ENCODE peak calls at places on chromosome 18, in seven cellular contexts. T, Q, O, F, V, U and I are unnamed samples.

GRCh38 chr18:5630057-5630765 is 86.4 kb upstream of the EPB41L3 start:
- DNase-seq in T (peak; percentile 31), Q (peak; percentile 57), O (no peak), F (peak; percentile 85), V (peak; percentile 88), U (peak; percentile 51), I (peak; percentile 82)

GRCh38 chr18:36274296-36274695 is 23.2 kb upstream of the FHOD3 start:
- DNase-seq in T (no peak), Q (no peak), O (no peak), F (no peak), V (no peak), U (no peak), I (no peak)

GRCh38 chr18:38644875-38645641 is 1079.5 kb upstream of the CELF4 start:
- DNase-seq in T (no peak), Q (no peak), O (no peak), F (no peak), V (no peak), U (no peak), I (no peak)

GRCh38 chr18:75111673-75112485 is 97.1 kb downstream of the PTGR3 start:
- DNase-seq in T (no peak), Q (no peak), O (no peak), F (no peak), V (no peak), U (no peak), I (no peak)

GRCh38 chr18:46596119-46596518 is 60.9 kb downstream of the LOXHD1 start:
- DNase-seq in T (no peak), Q (no peak), O (no peak), F (no peak), V (no peak), U (no peak), I (no peak)

GRCh38 chr18:67669993-67670671 is 153.6 kb upstream of the DSEL start:
- DNase-seq in T (no peak), Q (no peak), O (no peak), F (no peak), V (no peak), U (no peak), I (no peak)

GRCh38 chr18:76457475-76457874 is 37.6 kb downstream of the ZNF516 start:
- DNase-seq in T (no peak), Q (no peak), O (no peak), F (peak; percentile 41), V (no peak), U (no peak), I (peak; percentile 36)

GRCh38 chr18:79200546-79201268 is 131.5 kb downstream of the ATP9B start:
- DNase-seq in T (no peak), Q (peak; percentile 39), O (no peak), F (peak; percentile 82), V (peak; percentile 23), U (no peak), I (no peak)

GRCh38 chr18:4391859-4392258 is 63.2 kb downstream of the DLGAP1 start:
- DNase-seq in T (no peak), Q (no peak), O (no peak), F (no peak), V (no peak), U (no peak), I (no peak)

GRCh38 chr18:6054443-6054842 is 159.1 kb upstream of the TMEM200C start:
- DNase-seq in T (no peak), Q (no peak), O (no peak), F (no peak), V (no peak), U (no peak), I (no peak)

GRCh38 chr18:51724790-51725721 is 527.6 kb upstream of the MEX3C start:
- DNase-seq in T (no peak), Q (no peak), O (no peak), F (no peak), V (no peak), U (no peak), I (no peak)

GRCh38 chr18:34075963-34076860 is 148.5 kb downstream of the NOL4 start:
- DNase-seq in T (no peak), Q (no peak), O (no peak), F (no peak), V (no peak), U (no peak), I (no peak)

GRCh38 chr18:60684843-60685513 is 312.4 kb upstream of the MC4R start:
- DNase-seq in T (no peak), Q (no peak), O (no peak), F (no peak), V (no peak), U (no peak), I (no peak)

GRCh38 chr18:27211569-27211968 is 26.5 kb upstream of the CHST9 start:
- DNase-seq in T (no peak), Q (no peak), O (no peak), F (no peak), V (no peak), U (no peak), I (no peak)

GRCh38 chr18:28657836-28658410 is 481.0 kb upstream of the CDH2 start:
- DNase-seq in T (no peak), Q (no peak), O (no peak), F (no peak), V (no peak), U (no peak), I (no peak)

GRCh38 chr18:80158365-80158764 is 49.3 kb downstream of the ADNP2 start:
- DNase-seq in T (no peak), Q (no peak), O (peak; percentile 12), F (no peak), V (no peak), U (no peak), I (no peak)

GRCh38 chr18:76480913-76481312 is 14.1 kb downstream of the ZNF516 start:
- DNase-seq in T (peak; percentile 19), Q (no peak), O (no peak), F (no peak), V (no peak), U (no peak), I (no peak)

GRCh38 chr18:7662866-7663265 is 95.8 kb downstream of the PTPRM start:
- DNase-seq in T (no peak), Q (no peak), O (no peak), F (no peak), V (no peak), U (no peak), I (no peak)

GRCh38 chr18:23135679-23136325 is 517 bp downstream of the CABLES1 start:
- DNase-seq in T (no peak), Q (no peak), O (peak; percentile 38), F (no peak), V (peak; percentile 40), U (no peak), I (peak; percentile 92)

GRCh38 chr18:36533446-36534153 is 236.1 kb downstream of the FHOD3 start:
- DNase-seq in T (no peak), Q (no peak), O (no peak), F (no peak), V (no peak), U (no peak), I (no peak)

GRCh38 chr18:9951022-9951859 is 37.4 kb downstream of the VAPA start:
- DNase-seq in T (peak; percentile 25), Q (no peak), O (no peak), F (no peak), V (peak; percentile 26), U (no peak), I (no peak)

GRCh38 chr18:9950289-9951016 is 36.6 kb downstream of the VAPA start:
- DNase-seq in T (no peak), Q (no peak), O (no peak), F (no peak), V (no peak), U (no peak), I (no peak)

GRCh38 chr18:9949315-9949714 is 35.5 kb downstream of the VAPA start:
- DNase-seq in T (no peak), Q (no peak), O (no peak), F (no peak), V (no peak), U (no peak), I (no peak)

GRCh38 chr18:9949861-9950260 is 36.0 kb downstream of the VAPA start:
- DNase-seq in T (no peak), Q (no peak), O (no peak), F (no peak), V (no peak), U (no peak), I (no peak)

GRCh38 chr18:9952633-9953416 is 39.0 kb downstream of the VAPA start:
- DNase-seq in T (no peak), Q (no peak), O (no peak), F (no peak), V (no peak), U (no peak), I (no peak)
- TF ChIP-seq POLR2A in T (no peak), Q (no peak), O (no peak), F (no peak), V (no peak), U (no peak), I (no peak)

GRCh38 chr18:9866627-9867453 is 18.9 kb upstream of the TXNDC2 start:
- DNase-seq in T (no peak), Q (no peak), O (no peak), F (no peak), V (no peak), U (no peak), I (no peak)
- TF ChIP-seq EP300 in T (no peak), Q (no peak), O (no peak), F (no peak), V (no peak), U (no peak), I (no peak)

DNA sequence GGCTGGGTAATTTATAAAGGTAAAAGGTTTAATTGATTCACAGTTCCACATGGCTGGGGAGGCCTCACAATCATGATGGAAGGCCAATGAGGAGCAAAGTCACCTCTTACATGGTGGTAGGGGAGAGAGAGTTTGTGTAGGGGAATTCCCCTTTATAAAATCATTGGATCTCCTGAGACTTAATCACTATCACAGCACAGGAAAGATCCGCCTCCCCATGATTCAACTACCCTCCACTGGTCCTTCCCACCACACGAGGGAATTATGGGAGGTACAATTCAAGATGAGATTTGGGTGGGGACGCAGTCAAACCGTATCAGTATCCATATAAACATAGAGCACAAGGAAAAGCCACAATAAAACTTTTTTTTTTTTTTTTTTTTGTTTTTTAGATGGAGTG is 172.6 kb upstream of the PIEZO2 start:
- DNase-seq in T (no peak), Q (no peak), O (no peak), F (no peak), V (no peak), U (no peak), I (no peak)
- H3K4me1 ChIP-seq in T (peaks cover 31% of the 10 kb centered on the region), Q (no peaks in the 10 kb centered on the region), O (no peaks in the 10 kb centered on the region), F (no peaks in the 10 kb centered on the region), V (no peaks in the 10 kb centered on the region), U (no peaks in the 10 kb centered on the region), I (no peaks in the 10 kb centered on the region)

GRCh38 chr18:49752095-49752457 is 61.3 kb downstream of the ACAA2 start:
- DNase-seq in T (no peak), Q (no peak), O (no peak), F (no peak), V (no peak), U (no peak), I (no peak)
- TF ChIP-seq POLR2A in T (no peak), Q (no peak), O (no peak), F (no peak), V (no peak), U (no peak), I (no peak)